ENCODE peak calls at places on chromosomes 12 and 14, in seven cellular contexts. R is lung; B is CD4-positive, CD25-positive, alpha-beta regulatory T cell; D is psoas muscle; V is heart right ventricle; W is pancreas; J is heart left ventricle. N is an unnamed sample. For H3K4me1 and H3K9me3, the result is how much of the 10 kb centered on the place peaks cover.

GRCh38 chr12:53493610-53494391 is 5.5 kb downstream of the MAP3K12 start:
- ATAC-seq in R (no peak), B (no peak), D (no peak), V (no peak), W (no peak), J (no peak), N (no peak)

GRCh38 chr12:93127582-93128331 is 198.7 kb upstream of the EEA1 start:
- ATAC-seq in R (peak), B (no peak), D (peak), V (peak), W (peak), J (peak), N (peak)

GRCh38 chr12:52190860-52191729 is 719 bp downstream of the KRT80 start:
- ATAC-seq in R (no peak), B (no peak), D (no peak), V (no peak), W (peak), J (no peak), N (no peak)

GRCh38 chr14:26332966-26333365 is 264.9 kb downstream of the NOVA1 start:
- ATAC-seq in R (peak), B (no peak), D (no peak), V (no peak), W (no peak), J (no peak), N (peak)

GRCh38 chr12:99450231-99450630 is 197.3 kb upstream of the GARIN6 start:
- ATAC-seq in R (no peak), B (no peak), D (no peak), V (no peak), W (no peak), J (no peak), N (no peak)

GRCh38 chr14:70972107-70972976 is 65.1 kb downstream of the PCNX1 start:
- ATAC-seq in R (peak), B (peak), D (peak), V (peak), W (peak), J (peak), N (peak)

GRCh38 chr14:64844272-64844671 is 35.4 kb downstream of the SPTB start:
- ATAC-seq in R (no peak), B (no peak), D (no peak), V (no peak), W (no peak), J (no peak), N (no peak)

GRCh38 chr12:124457287-124458219 is 109.9 kb downstream of the NCOR2 start:
- ATAC-seq in R (peak), B (peak), D (peak), V (peak), W (no peak), J (peak), N (peak)

GRCh38 chr12:1594295-1595025 is at the start of gene FBXL14:
- ATAC-seq in R (peak), B (peak), D (peak), V (peak), W (peak), J (peak), N (peak)

GRCh38 chr12:121749267-121749666 is 36.7 kb downstream of the TMEM120B start:
- ATAC-seq in R (no peak), B (no peak), D (no peak), V (no peak), W (no peak), J (no peak), N (no peak)

GRCh38 chr14:66140963-66141362 is 345.2 kb upstream of the CCDC196 start:
- ATAC-seq in R (no peak), B (no peak), D (no peak), V (peak), W (no peak), J (no peak), N (no peak)

GRCh38 chr14:55928316-55928715 is 189.9 kb upstream of the PELI2 start:
- ATAC-seq in R (no peak), B (no peak), D (no peak), V (no peak), W (peak), J (no peak), N (no peak)

GRCh38 chr14:64943981-64944520 is 1.5 kb upstream of the GPX2 start:
- ATAC-seq in R (no peak), B (no peak), D (no peak), V (no peak), W (no peak), J (no peak), N (no peak)

GRCh38 chr12:110640275-110641025 is 26.5 kb downstream of the TCTN1 start:
- ATAC-seq in R (no peak), B (no peak), D (peak), V (peak), W (no peak), J (peak), N (no peak)

GRCh38 chr12:127649951-127650350 is 617.0 kb upstream of the TMEM132C start:
- ATAC-seq in R (no peak), B (no peak), D (no peak), V (no peak), W (no peak), J (no peak), N (no peak)

GRCh38 chr12:132451172-132451835 is 38.6 kb upstream of the FBRSL1 start:
- ATAC-seq in R (no peak), B (peak), D (no peak), V (no peak), W (no peak), J (no peak), N (no peak)

GRCh38 chr12:19198272-19198671 is 68.7 kb downstream of the PLEKHA5 start:
- ATAC-seq in R (no peak), B (no peak), D (no peak), V (peak), W (no peak), J (peak), N (no peak)

GRCh38 chr12:104877107-104877705 is 80.9 kb downstream of the SLC41A2 start:
- ATAC-seq in R (no peak), B (no peak), D (peak), V (peak), W (no peak), J (peak), N (peak)

GRCh38 chr12:177980-178714 is 35.8 kb downstream of the SLC6A12 start:
- ATAC-seq in R (no peak), B (no peak), D (no peak), V (no peak), W (no peak), J (no peak), N (no peak)

GRCh38 chr12:175759-176158 is 38.2 kb downstream of the SLC6A12 start:
- ATAC-seq in R (no peak), B (no peak), D (no peak), V (no peak), W (no peak), J (no peak), N (no peak)

GRCh38 chr12:178715-179109 is 35.2 kb downstream of the SLC6A12 start:
- ATAC-seq in R (no peak), B (no peak), D (no peak), V (no peak), W (no peak), J (no peak), N (no peak)

GRCh38 chr12:176321-177181 is 37.4 kb downstream of the SLC6A12 start:
- ATAC-seq in R (no peak), B (no peak), D (peak), V (peak), W (no peak), J (peak), N (no peak)

DNA sequence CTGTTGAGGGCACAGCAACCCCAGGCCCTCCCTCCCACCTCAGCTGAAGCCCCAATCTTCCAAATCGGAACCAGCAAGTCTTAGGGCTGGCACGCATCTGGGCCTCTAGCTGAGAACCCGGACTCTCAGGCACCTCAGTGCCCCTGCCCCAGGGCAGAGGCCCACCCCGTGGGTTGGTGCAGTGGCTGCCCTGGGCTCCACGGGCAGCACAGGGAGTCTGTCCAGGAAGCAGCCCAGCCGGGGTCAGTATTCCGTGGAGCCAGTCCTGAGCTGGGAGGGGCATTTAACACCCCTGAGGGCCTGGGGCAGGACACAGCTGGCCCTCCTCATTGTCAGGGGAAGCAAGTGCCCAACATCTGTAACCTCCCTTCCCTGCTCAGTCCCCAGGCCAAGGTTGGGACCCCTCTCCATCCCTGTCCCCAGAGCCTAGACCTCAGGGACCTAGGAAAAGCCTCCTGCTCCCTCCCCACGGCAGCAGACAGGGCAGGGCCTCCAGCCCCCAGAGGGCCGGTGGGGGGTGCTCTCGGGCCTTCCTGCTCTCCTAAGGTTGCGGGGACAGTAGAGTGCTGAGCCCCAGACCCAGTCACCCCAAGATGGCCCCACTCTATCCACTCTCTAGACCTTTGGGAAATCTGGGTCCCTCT is 36.5 kb downstream of the SLC6A12 start:
- ATAC-seq in R (no peak), B (no peak), D (no peak), V (no peak), W (no peak), J (peak), N (no peak)
- H3K4me1 ChIP-seq in R (under half), B (under half), D (under half), V (half or more), W (under half), J (half or more), N (under half)

GRCh38 chr14:105914738-105915385 is 388.5 kb downstream of the TMEM121 start:
- ATAC-seq in R (no peak), B (no peak), D (no peak), V (no peak), W (no peak), J (no peak), N (no peak)

GRCh38 chr14:105913861-105914260 is 387.5 kb downstream of the TMEM121 start:
- ATAC-seq in R (no peak), B (no peak), D (no peak), V (no peak), W (no peak), J (no peak), N (no peak)

GRCh38 chr14:105913221-105913620 is 386.8 kb downstream of the TMEM121 start:
- ATAC-seq in R (no peak), B (no peak), D (no peak), V (no peak), W (no peak), J (no peak), N (no peak)

GRCh38 chr14:105911006-105911847 is 384.8 kb downstream of the TMEM121 start:
- ATAC-seq in R (no peak), B (no peak), D (no peak), V (no peak), W (no peak), J (no peak), N (peak)

GRCh38 chr14:105912641-105913180 is 386.3 kb downstream of the TMEM121 start:
- ATAC-seq in R (no peak), B (no peak), D (no peak), V (no peak), W (no peak), J (no peak), N (no peak)
- H3K9me3 ChIP-seq in R (under half), B (under half), D (under half), V (under half), W (under half), J (under half), N (under half)

GRCh38 chr12:96375841-96376249 is 24.4 kb downstream of the CDK17 start:
- ATAC-seq in R (no peak), B (no peak), D (no peak), V (peak), W (no peak), J (peak), N (no peak)
- H3K4me1 ChIP-seq in R (under half), B (half or more), D (under half), V (under half), W (under half), J (under half), N (under half)

GRCh38 chr14:89588840-89589296 is 171.8 kb upstream of the FOXN3 start:
- ATAC-seq in R (no peak), B (no peak), D (no peak), V (no peak), W (peak), J (no peak), N (no peak)

GRCh38 chr14:89587128-89587420 is 170.0 kb upstream of the FOXN3 start:
- ATAC-seq in R (no peak), B (no peak), D (no peak), V (no peak), W (no peak), J (no peak), N (no peak)

GRCh38 chr14:89589400-89590128 is 172.5 kb upstream of the FOXN3 start:
- ATAC-seq in R (no peak), B (no peak), D (no peak), V (peak), W (no peak), J (peak), N (no peak)

GRCh38 chr14:89586258-89587127 is 169.5 kb upstream of the FOXN3 start:
- ATAC-seq in R (no peak), B (no peak), D (no peak), V (no peak), W (no peak), J (no peak), N (no peak)

DNA sequence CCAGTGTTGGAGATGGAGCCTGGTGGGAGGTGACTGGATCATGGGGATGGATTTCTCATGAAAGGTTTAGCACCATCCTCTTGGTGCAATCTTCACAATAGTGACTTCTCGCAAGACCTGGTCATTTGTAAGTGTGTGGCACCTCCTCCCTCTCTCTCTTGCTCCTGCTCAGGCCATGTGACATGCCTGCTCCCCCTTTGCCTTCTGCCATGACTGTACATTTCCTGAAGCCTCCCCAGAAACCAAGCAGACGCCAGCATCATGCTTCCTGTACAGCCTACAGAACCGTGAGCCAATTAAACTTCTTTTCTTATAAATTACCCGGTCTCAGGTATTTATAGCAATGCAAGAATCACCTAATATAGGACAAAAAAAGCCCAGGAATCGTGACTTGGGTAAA is 171.0 kb upstream of the FOXN3 start:
- ATAC-seq in R (no peak), B (no peak), D (no peak), V (no peak), W (no peak), J (no peak), N (no peak)
- H3K9me3 ChIP-seq in R (under half), B (under half), D (under half), V (under half), W (under half), J (under half), N (under half)

DNA sequence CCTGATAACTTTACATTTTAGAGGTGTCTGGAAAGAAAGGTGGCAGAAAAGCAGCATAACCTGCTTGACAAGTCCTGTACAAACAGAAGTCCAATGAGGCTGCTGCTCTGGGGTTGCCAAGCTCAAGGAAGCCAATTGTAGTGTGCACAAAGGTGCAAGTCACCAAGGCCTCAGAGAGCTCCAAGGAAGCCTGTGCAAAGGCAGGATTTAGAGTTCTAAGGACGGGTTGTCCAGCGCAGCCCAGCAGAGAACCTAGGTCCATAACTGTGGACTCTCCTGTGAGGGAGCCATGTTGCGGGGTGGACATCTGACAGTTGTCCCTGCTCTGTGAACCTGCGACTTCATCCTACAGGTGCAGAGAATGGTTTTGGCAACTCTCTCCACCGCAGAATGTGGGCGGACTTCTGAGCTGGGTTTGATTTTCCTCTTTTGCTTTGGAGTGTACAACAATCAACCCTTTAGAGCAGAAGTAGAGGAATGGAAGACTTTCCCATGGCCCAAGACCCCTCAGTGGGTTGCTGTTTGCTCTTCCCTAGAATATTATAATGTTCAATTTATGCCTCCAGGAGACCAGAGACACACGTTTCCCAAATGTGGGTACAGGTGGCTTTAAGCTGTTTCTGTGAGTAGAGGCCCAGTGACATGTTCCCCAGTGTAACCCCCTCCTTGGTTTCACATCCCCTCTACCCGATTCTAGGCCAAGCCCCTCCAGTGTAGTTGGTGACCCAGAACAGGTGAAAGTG is 81.0 kb downstream of the ETV6 start:
- ATAC-seq in R (no peak), B (peak), D (no peak), V (no peak), W (peak), J (no peak), N (no peak)
- H3K4me1 ChIP-seq in R (under half), B (under half), D (under half), V (under half), W (half or more), J (under half), N (under half)

GRCh38 chr14:53879747-53880146 is 76.9 kb downstream of the BMP4 start:
- ATAC-seq in R (no peak), B (no peak), D (peak), V (peak), W (no peak), J (peak), N (no peak)

GRCh38 chr14:53881161-53881846 is 75.3 kb downstream of the BMP4 start:
- ATAC-seq in R (no peak), B (no peak), D (no peak), V (no peak), W (no peak), J (no peak), N (no peak)

GRCh38 chr14:53879022-53879686 is 77.5 kb downstream of the BMP4 start:
- ATAC-seq in R (no peak), B (no peak), D (peak), V (peak), W (no peak), J (peak), N (no peak)

GRCh38 chr14:53881921-53882320 is 74.7 kb downstream of the BMP4 start:
- ATAC-seq in R (no peak), B (no peak), D (no peak), V (no peak), W (no peak), J (no peak), N (no peak)

GRCh38 chr14:53880761-53881160 is 75.9 kb downstream of the BMP4 start:
- ATAC-seq in R (no peak), B (no peak), D (no peak), V (no peak), W (no peak), J (no peak), N (no peak)
- H3K9me3 ChIP-seq in R (under half), B (under half), D (under half), V (under half), W (under half), J (under half), N (under half)

GRCh38 chr12:122977655-122978392 is 2.7 kb upstream of the ARL6IP4 start:
- ATAC-seq in R (no peak), B (no peak), D (no peak), V (no peak), W (no peak), J (no peak), N (no peak)

GRCh38 chr12:122980192-122981035 is at the start of gene ARL6IP4:
- ATAC-seq in R (peak), B (peak), D (peak), V (peak), W (peak), J (peak), N (peak)

GRCh38 chr12:122979908-122980191 is 631 bp upstream of the ARL6IP4 start:
- ATAC-seq in R (no peak), B (no peak), D (no peak), V (no peak), W (no peak), J (no peak), N (no peak)

GRCh38 chr12:122978507-122978955 is 1.9 kb upstream of the ARL6IP4 start:
- ATAC-seq in R (no peak), B (no peak), D (no peak), V (no peak), W (no peak), J (no peak), N (no peak)

DNA sequence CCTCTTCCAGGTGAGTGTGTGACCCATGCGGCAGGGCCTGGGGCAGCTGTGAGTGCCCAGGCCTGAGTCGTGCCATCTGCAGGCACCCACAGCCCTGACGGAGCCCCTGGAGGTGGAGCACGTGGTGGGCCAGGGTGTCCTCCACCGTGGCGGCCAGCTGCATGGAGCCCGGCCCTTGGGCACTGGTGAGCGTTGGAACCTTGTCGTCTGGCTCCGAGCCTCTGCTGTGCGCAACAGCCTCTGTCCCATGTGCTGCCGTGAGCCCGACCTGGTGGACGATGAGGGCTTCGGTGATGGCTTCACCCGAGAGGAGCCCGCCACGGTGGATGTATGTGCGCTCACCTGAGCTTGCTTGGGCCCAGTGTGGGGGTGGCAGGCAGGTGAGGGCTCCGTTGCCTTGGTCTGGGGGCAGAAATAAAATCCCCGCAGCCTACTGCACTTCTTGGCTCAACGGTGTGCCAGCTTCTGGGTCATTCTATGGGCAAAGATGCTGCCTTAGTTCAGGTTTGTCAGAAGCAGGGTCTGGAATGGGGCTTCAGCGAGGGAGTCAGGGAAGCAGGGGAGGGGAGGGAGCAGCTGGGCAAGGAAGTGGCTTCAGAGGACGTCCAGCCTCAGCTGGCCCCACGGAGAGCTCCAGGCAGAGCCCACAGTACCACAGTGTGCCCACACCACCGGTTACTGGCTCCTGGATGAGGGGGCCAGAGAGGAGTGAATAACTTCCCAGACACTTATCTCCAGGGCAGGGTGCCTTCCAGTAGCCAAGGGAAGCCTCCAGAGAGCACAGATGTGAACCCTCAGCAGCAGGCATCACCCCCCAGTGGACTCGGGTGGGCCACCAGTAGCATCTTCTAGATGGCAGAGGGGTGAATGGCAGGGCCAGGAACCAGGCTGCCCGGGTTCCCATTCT is 1.2 kb upstream of the ARL6IP4 start:
- ATAC-seq in R (no peak), B (no peak), D (no peak), V (no peak), W (no peak), J (no peak), N (no peak)
- H3K4me1 ChIP-seq in R (under half), B (half or more), D (half or more), V (half or more), W (half or more), J (under half), N (under half)

GRCh38 chr12:46088040-46088439 is 97.7 kb upstream of the SCAF11 start:
- ATAC-seq in R (no peak), B (no peak), D (no peak), V (no peak), W (no peak), J (no peak), N (no peak)
- H3K9me3 ChIP-seq in R (under half), B (under half), D (under half), V (under half), W (under half), J (under half), N (under half)

N was measured in gastroesophageal sphincter.